ENCODE peak calls at places on chromosomes 4 and X, in six cellular contexts. F is A549, W is tibial nerve, Y is stomach, Z is sigmoid colon, M is HepG2. S is an unnamed sample.
A peak's percentile ranks its signal among the peaks of the same experiment; 100 is the strongest.

GRCh38 chrX:14362731-14363130 is 166.6 kb upstream of the GLRA2 start:
- DNase-seq in Z (no peak), W (no peak), M (no peak), F (no peak), Y (no peak), S (no peak)

GRCh38 chr4:25258980-25259578 is 25.2 kb downstream of the PI4K2B start:
- DNase-seq in Z (no peak), F (no peak), W (no peak), Y (no peak), M (no peak), S (no peak)

GRCh38 chrX:45497290-45497689 is 296.6 kb upstream of the DIPK2B start:
- DNase-seq in M (no peak), W (no peak), F (no peak), Z (no peak), Y (no peak), S (no peak)

GRCh38 chrX:65681810-65682209 is 14.4 kb downstream of the MSN start:
- DNase-seq in F (no peak), W (no peak), M (no peak), Y (no peak), Z (no peak), S (no peak)

GRCh38 chrX:81201692-81202412 is at the start of the genes HMGN5 and SH3BGRL:
- DNase-seq in W (peak; percentile 64), Z (peak; percentile 93), M (peak; percentile 61), Y (peak; percentile 78), F (peak; percentile 56), S (peak; percentile 87)

GRCh38 chr4:186948361-186949291 is 225.0 kb upstream of the FAT1 start:
- DNase-seq in W (no peak), M (no peak), Z (no peak), F (peak; percentile 9), Y (no peak), S (no peak)

GRCh38 chrX:85309717-85310116 is 65.9 kb downstream of the ZNF711 start:
- DNase-seq in M (no peak), W (no peak), F (no peak), Z (no peak), Y (no peak), S (no peak)

GRCh38 chr4:74338792-74339333 is 26.1 kb upstream of the EREG start:
- DNase-seq in M (no peak), Y (no peak), Z (no peak), F (no peak), W (no peak), S (no peak)

GRCh38 chrX:13828392-13828791 is 11.5 kb upstream of the GPM6B start:
- DNase-seq in Z (no peak), Y (no peak), M (no peak), F (no peak), W (no peak), S (no peak)

GRCh38 chrX:102580891-102581290 is 18.4 kb upstream of the ARMCX5 start:
- DNase-seq in M (no peak), W (no peak), F (no peak), Z (no peak), Y (no peak), S (no peak)

GRCh38 chr4:147039991-147040575 is 94.4 kb upstream of the TTC29 start:
- DNase-seq in M (no peak), F (no peak), Y (no peak), Z (no peak), W (no peak), S (no peak)

GRCh38 chr4:147040874-147041273 is 95.2 kb upstream of the TTC29 start:
- DNase-seq in Y (no peak), W (no peak), M (no peak), F (no peak), Z (no peak), S (no peak)

GRCh38 chr4:147041376-147041775 is 95.7 kb upstream of the TTC29 start:
- DNase-seq in Z (no peak), M (no peak), F (no peak), W (no peak), Y (no peak), S (no peak)

GRCh38 chr4:147042046-147042445 is 96.4 kb upstream of the TTC29 start:
- DNase-seq in Y (no peak), W (no peak), Z (no peak), M (no peak), F (no peak), S (no peak)

GRCh38 chr4:147044241-147044640 is 98.6 kb upstream of the TTC29 start:
- DNase-seq in Y (no peak), W (no peak), F (no peak), Z (no peak), M (no peak), S (no peak)
- H3K4me3 ChIP-seq in Y (no peak overlapping the region), W (no peak overlapping the region), F (no peak overlapping the region), Z (no peak overlapping the region), M (no peak overlapping the region), S (no peak overlapping the region)

DNA sequence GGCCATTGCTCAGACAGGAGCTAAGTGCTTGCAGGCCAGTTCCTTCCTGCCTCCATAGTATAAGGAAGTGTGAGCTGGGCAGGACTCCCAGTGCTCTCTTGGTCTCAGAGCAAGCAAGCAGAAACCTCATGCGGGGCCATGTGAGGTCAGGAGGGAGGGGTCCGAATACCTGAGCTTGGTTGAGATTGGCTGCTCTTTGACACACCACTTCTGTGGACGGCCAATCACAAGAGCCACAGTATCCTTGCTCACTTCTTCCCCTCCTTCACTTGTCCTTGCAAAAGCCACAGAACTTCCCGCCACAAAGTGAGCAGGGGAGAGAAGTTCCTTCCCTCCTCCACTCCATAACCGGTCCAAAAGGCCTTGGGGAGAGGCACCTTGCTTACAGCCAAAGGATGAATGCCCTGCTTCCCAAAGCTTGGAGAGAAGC is 56.7 kb downstream of the PRPS1 start:
- DNase-seq in M (no peak), W (peak; percentile 84), F (no peak), Y (peak; percentile 91), Z (peak; percentile 90), S (no peak)
- TF ChIP-seq POLR2A in M (no peak), W (no peak), F (no peak), Y (peak; percentile 22), Z (no peak), S (no peak)

GRCh38 chr4:79083406-79084010 is 144.3 kb upstream of the PAQR3 start:
- DNase-seq in Y (no peak), W (peak; percentile 22), F (no peak), Z (peak; percentile 84), M (no peak), S (peak; percentile 26)
- TF ChIP-seq EP300 in Y (peak; percentile 96), W (peak; percentile 88), F (no peak), Z (peak; percentile 99), M (no peak), S (no peak)

GRCh38 chrX:17669891-17670290 is 67.4 kb upstream of the SCML1 start:
- DNase-seq in W (no peak), M (no peak), Y (no peak), F (no peak), Z (no peak), S (no peak)

GRCh38 chrX:17669458-17669857 is 67.8 kb upstream of the SCML1 start:
- DNase-seq in F (no peak), W (no peak), Z (no peak), M (no peak), Y (no peak), S (no peak)

GRCh38 chrX:17670874-17671273 is 66.4 kb upstream of the SCML1 start:
- DNase-seq in M (no peak), Z (no peak), Y (no peak), F (no peak), W (no peak), S (no peak)

GRCh38 chrX:17679261-17679660 is 58.0 kb upstream of the SCML1 start:
- DNase-seq in F (no peak), Y (no peak), Z (no peak), W (no peak), M (no peak), S (no peak)

DNA sequence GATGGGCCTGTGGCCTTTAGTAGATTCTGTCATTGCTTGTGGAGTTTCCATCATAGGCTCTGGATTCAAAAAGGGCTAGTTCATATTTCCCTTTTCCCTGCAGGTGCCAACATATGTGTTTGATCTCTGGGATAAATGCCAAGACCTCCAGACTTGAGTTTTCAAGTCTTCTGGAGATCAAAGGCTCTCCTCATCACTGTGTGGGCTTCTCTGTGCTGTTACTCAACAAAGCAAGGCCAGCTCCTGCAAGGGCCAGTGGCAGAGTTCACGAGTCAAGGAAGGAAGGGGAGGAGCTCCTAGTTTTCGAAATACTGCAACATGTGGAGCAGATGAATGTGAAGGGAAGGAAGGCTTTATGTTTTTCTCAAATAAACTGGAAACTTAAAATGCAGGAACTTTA is 62.7 kb upstream of the SCML1 start:
- DNase-seq in F (no peak), M (no peak), Z (no peak), Y (no peak), W (no peak), S (no peak)
- H3K4me3 ChIP-seq in F (no peak overlapping the region), M (no peak overlapping the region), Z (no peak overlapping the region), Y (no peak overlapping the region), W (no peak overlapping the region), S (no peak overlapping the region)

GRCh38 chrX:37883196-37883595 is 35.8 kb upstream of the DYNLT3 start:
- DNase-seq in W (no peak), Z (no peak), F (no peak), Y (no peak), M (no peak), S (no peak)

GRCh38 chrX:37888010-37888409 is 40.6 kb upstream of the DYNLT3 start:
- DNase-seq in Z (no peak), F (no peak), Y (no peak), W (no peak), M (no peak), S (no peak)

DNA sequence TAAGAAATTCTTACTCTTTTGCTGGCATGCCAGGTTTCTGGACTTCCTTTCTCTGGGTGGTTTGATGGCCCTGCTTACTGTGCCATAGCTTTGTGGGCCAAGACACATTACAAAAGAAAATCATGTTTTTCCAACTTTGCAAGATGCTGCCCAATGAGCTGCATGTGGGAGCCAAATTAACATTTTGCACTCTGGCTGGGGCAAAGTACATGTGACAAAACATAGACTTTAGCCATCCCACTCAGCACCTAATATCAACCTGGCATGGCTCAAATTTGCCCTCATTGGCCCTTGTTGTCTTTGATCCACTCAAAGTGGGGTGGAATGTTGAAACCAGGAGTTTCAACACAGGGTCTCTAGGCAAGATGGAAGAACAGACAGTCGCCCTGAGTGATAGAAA is 40.0 kb upstream of the DYNLT3 start:
- DNase-seq in W (no peak), Z (no peak), Y (no peak), M (no peak), F (no peak), S (no peak)
- TF ChIP-seq POLR2A in W (no peak), Z (no peak), Y (no peak), M (no peak), F (no peak), S (no peak)

GRCh38 chr4:41696768-41697167 is 51.8 kb downstream of the PHOX2B start:
- DNase-seq in W (no peak), Z (no peak), Y (no peak), F (no peak), M (no peak), S (no peak)
- TF ChIP-seq EP300 in W (no peak), Z (no peak), Y (no peak), F (no peak), M (no peak), S (no peak)

S was measured in ovary.